ENCODE peak calls at places on chromosomes 12 and 14, in four cellular contexts. E is heart right ventricle, D is PC-3, Y is GM23338. C is an unnamed sample.

GRCh38 chr12:1443421-1444141 is 150.8 kb downstream of the FBXL14 start:
- DNase-seq in D (no peak), Y (no peak), E (no peak), C (peak; percentile 61)

GRCh38 chr12:138171-138897 is 71.8 kb downstream of the IQSEC3 start:
- DNase-seq in Y (peak; percentile 48), D (no peak), E (no peak), C (no peak)

GRCh38 chr14:104650057-104650980 is 39.1 kb upstream of the INF2 start:
- DNase-seq in Y (peak; percentile 91), D (peak; percentile 59), E (peak; percentile 62), C (no peak)

GRCh38 chr12:118603610-118604361 is 227.4 kb downstream of the SUDS3 start:
- DNase-seq in D (no peak), Y (no peak), E (no peak), C (no peak)

GRCh38 chr12:44285321-44285720 is 449.4 kb downstream of the TMEM117 start:
- DNase-seq in E (no peak), D (no peak), Y (no peak), C (no peak)

GRCh38 chr12:51721281-51721940 is 127.1 kb downstream of the FIGNL2 start:
- DNase-seq in Y (peak; percentile 90), D (no peak), E (peak; percentile 7), C (no peak)

GRCh38 chr12:92059976-92060375 is 85.7 kb downstream of the BTG1 start:
- DNase-seq in E (no peak), D (peak; percentile 59), Y (no peak), C (peak; percentile 60)

GRCh38 chr14:104551851-104552737 is 27.5 kb upstream of the C14orf180 start:
- DNase-seq in D (no peak), Y (no peak), E (no peak), C (no peak)

GRCh38 chr14:29243355-29243754 is 476.8 kb downstream of the FOXG1 start:
- DNase-seq in E (no peak), D (no peak), Y (no peak), C (no peak)

GRCh38 chr12:47079894-47080724 is at the start of gene AMIGO2:
- DNase-seq in Y (peak; percentile 64), D (peak; percentile 87), E (peak; percentile 75), C (no peak)

GRCh38 chr12:128534906-128535305 is 267.9 kb downstream of the TMEM132C start:
- DNase-seq in D (no peak), E (no peak), Y (no peak), C (no peak)

GRCh38 chr14:57382283-57382682 is 8.1 kb upstream of the NAA30 start:
- DNase-seq in Y (no peak), E (no peak), D (peak; percentile 99), C (peak; percentile 61)

GRCh38 chr12:27652174-27652763 is 44.0 kb upstream of the REP15 start:
- DNase-seq in E (peak; percentile 85), Y (peak; percentile 95), D (peak; percentile 97), C (peak; percentile 54)

GRCh38 chr12:127539499-127539898 is 727.5 kb upstream of the TMEM132C start:
- DNase-seq in E (no peak), D (no peak), Y (peak; percentile 2), C (no peak)

GRCh38 chr12:41795910-41796309 is 348.8 kb downstream of the GXYLT1 start:
- DNase-seq in D (peak; percentile 27), Y (peak; percentile 72), E (no peak), C (no peak)

GRCh38 chr12:7019043-7019569 is 830 bp upstream of the LPCAT3 start:
- DNase-seq in D (no peak), E (no peak), Y (peak; percentile 23), C (no peak)

GRCh38 chr14:20697273-20698017 is 8.9 kb downstream of the ANG start:
- DNase-seq in E (peak; percentile 48), D (peak; percentile 95), Y (peak; percentile 77), C (no peak)

GRCh38 chr14:29458547-29458946 is 469.1 kb downstream of the PRKD1 start:
- DNase-seq in E (no peak), Y (no peak), D (peak; percentile 32), C (no peak)

GRCh38 chr12:113134521-113134951 is 1.0 kb downstream of the RASAL1 start:
- DNase-seq in Y (no peak), D (no peak), E (no peak), C (no peak)

GRCh38 chr12:113136990-113137511 is 1.5 kb upstream of the RASAL1 start:
- DNase-seq in E (no peak), D (no peak), Y (no peak), C (no peak)

GRCh38 chr12:113136128-113136989 is 798 bp upstream of the RASAL1 start:
- DNase-seq in Y (peak; percentile 55), E (no peak), D (no peak), C (no peak)

GRCh38 chr12:113133036-113133435 is 2.5 kb downstream of the RASAL1 start:
- DNase-seq in D (no peak), Y (no peak), E (no peak), C (no peak)

GRCh38 chr12:113135178-113136127 is at the start of gene RASAL1:
- DNase-seq in E (no peak), D (peak; percentile 44), Y (peak; percentile 92), C (no peak)
- TF ChIP-seq CTCF in E (peak; percentile 31), D (peak; percentile 48), Y (peak; percentile 85), C (peak; percentile 2)

DNA sequence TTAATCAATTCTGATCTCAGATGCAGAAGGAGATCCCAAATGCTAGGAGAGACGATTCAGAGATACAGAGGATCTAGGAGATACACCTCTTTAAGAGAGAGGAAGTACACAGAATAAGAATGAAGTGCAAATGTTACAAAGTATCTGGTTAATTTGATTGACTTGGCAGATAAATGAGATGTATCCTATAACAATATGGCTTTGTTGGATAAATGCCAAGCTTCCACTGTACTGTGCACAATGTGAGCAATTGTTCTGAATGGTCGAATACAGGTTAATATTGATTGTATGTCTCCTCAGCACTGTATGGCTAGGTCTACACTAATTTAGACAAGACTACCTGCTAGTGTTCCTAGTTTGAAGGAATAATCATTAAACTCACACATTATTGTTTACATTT is 119.6 kb upstream of the PTPRB start:
- DNase-seq in E (no peak), Y (no peak), D (peak; percentile 43), C (no peak)
- TF ChIP-seq CTCF in E (no peak), Y (no peak), D (no peak), C (no peak)

GRCh38 chr14:68222154-68222553 is 402.6 kb downstream of the RAD51B start:
- DNase-seq in Y (no peak), E (no peak), D (no peak), C (no peak)
- TF ChIP-seq CTCF in Y (no peak), E (no peak), D (no peak), C (no peak)

DNA sequence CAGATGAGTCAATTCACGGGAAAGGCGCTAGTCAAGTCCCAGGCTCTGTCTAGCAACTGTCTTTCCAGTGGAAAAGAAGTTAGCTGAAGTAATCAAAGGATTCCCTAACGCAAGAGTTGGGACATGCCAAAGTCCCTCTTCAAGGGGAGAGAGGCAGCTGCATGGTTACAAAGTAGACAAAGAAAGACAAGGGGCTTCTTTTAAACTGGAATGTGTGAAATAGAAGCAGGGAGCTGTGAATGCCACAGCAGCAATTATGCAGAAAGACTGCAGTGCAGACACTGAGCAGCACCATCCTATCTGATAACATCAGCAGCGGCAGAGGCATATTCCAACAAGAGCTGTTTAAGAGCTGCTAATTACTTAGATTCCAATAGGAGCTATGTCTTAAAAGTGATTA is 12.5 kb upstream of the CIPC start:
- DNase-seq in Y (peak; percentile 43), E (no peak), D (no peak), C (no peak)
- TF ChIP-seq CTCF in Y (no peak), E (no peak), D (no peak), C (no peak)

GRCh38 chr12:80941916-80942315 is 4.2 kb upstream of the LIN7A start:
- DNase-seq in D (peak; percentile 1), Y (no peak), E (no peak), C (no peak)

GRCh38 chr12:80943345-80943744 is 5.6 kb upstream of the LIN7A start:
- DNase-seq in D (no peak), Y (no peak), E (no peak), C (no peak)

DNA sequence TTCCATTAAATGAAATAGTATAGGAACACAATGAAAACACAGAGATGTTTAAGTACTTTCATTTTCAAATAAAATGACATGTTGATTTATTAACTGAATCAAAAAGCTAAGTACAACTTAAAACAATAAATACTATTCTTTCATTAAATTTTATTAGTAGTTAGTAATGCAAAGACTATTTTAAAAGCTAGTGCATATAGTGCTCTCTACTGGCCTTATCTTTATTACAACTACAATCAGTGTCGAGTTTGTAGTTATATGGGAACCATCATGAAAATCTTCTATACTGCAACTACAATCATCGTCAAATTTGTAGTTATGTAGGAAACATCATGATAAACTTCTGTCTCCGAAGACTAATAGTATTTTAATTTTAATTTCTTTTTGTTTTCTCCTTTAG is 8.9 kb upstream of the LIN7A start:
- DNase-seq in D (peak; percentile 16), E (no peak), Y (no peak), C (no peak)
- TF ChIP-seq CTCF in D (peak; percentile 41), E (peak; percentile 48), Y (no peak), C (peak; percentile 32)

GRCh38 chr12:99736760-99737159 is 89.2 kb downstream of the GARIN6 start:
- DNase-seq in Y (no peak), D (peak; percentile 48), E (no peak), C (no peak)
- TF ChIP-seq CTCF in Y (no peak), D (no peak), E (no peak), C (no peak)

GRCh38 chr14:62117718-62118164 is 355.5 kb downstream of the SNAPC1 start:
- DNase-seq in E (no peak), D (no peak), Y (no peak), C (no peak)

GRCh38 chr14:62118871-62119270 is 356.7 kb downstream of the SNAPC1 start:
- DNase-seq in Y (no peak), E (no peak), D (no peak), C (no peak)

GRCh38 chr14:62118461-62118860 is 356.2 kb downstream of the SNAPC1 start:
- DNase-seq in D (no peak), E (no peak), Y (no peak), C (no peak)

DNA sequence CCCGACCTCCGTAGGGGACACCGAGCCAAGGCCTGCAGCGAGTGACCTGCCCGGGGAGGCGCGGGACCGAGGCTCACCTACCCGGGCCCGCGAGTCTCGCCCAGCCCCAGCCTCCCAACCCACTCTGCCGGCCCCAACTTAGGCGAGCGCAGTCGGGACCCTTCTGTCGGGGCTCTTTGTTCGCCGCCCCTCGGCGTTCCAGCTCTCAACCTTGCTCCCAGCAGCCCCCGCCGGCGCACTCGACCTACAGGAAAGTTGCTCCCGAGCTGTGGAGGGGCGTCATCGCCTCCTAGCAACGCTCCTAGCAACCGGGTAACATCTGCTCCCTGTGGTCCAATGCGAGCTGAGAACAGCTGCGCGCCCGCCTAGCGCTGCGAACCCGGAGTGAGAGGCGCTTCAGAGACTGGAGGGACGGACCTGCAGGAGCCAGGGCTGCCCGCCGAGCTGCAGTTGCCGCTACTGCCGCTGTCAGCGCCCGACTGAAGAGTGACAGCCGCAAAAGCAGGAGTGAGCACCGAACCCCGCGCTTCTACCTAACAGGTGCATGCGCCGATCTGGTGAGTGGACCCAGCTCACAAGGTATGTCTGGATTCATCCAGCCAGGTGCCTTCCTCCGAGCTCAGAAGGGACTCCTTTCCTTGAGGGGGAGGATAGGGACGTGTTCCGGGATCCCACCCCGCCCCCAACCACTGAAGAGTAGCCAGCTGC is 354.9 kb downstream of the SNAPC1 start:
- DNase-seq in Y (peak; percentile 99), E (peak; percentile 43), D (no peak), C (peak; percentile 7)
- TF ChIP-seq CTCF in Y (peak; percentile 35), E (peak; percentile 30), D (no peak), C (peak; percentile 40)

DNA sequence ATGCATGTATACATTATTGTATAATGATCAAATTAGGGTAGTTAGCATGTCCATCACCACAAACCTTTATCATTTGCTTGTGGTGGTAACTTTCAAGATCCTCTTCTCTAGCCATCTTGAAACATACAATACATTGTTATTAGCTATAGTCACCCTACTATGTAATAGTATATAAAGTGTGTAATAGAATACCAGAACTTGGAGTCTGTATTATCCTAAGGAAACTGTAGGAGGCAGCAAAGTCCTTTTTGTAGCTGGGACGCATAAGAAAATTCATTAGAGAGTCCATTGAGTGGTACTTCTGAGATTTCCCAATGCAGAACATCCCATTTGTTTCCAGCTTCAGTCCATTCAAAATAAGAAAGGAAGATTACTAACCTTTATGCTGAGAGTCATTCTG is 325.9 kb upstream of the LRFN5 start:
- DNase-seq in D (peak; percentile 66), Y (peak; percentile 64), E (no peak), C (no peak)
- TF ChIP-seq CTCF in D (peak; percentile 66), Y (peak; percentile 62), E (no peak), C (no peak)